ENCODE peak calls at places on chromosomes 4 and X, in seven cellular contexts. O is hepatocyte, C is AG04449, E is HFF-Myc, T is HL-60, P is fibroblast of mammary gland, H is esophagus muscularis mucosa. L is an unnamed sample.

GRCh38 chr4:15659768-15660394 is 4.7 kb upstream of the FBXL5 start:
- DNase-seq in O (peak), C (peak), E (no peak), T (peak), P (peak), H (no peak), L (no peak)

GRCh38 chr4:9921326-9921725 is 100.0 kb downstream of the SLC2A9 start:
- DNase-seq in O (no peak), C (no peak), E (no peak), T (no peak), P (no peak), H (no peak), L (no peak)

GRCh38 chr4:120672558-120673147 is 249.9 kb downstream of the PRDM5 start:
- DNase-seq in O (no peak), C (no peak), E (no peak), T (no peak), P (no peak), H (no peak), L (no peak)

GRCh38 chr4:65943076-65943475 is 272.8 kb upstream of the EPHA5 start:
- DNase-seq in O (peak), C (no peak), E (no peak), T (no peak), P (peak), H (no peak), L (peak)

GRCh38 chr4:1599491-1600210 is 84.5 kb downstream of the FAM53A start:
- DNase-seq in O (no peak), C (no peak), E (no peak), T (no peak), P (no peak), H (no peak), L (no peak)

GRCh38 chr4:76234679-76235044 is 16.9 kb upstream of the FAM47E start:
- DNase-seq in O (no peak), C (no peak), E (no peak), T (no peak), P (no peak), H (no peak), L (no peak)

GRCh38 chr4:119540249-119540648 is 88.4 kb downstream of the PDE5A start:
- DNase-seq in O (no peak), C (no peak), E (no peak), T (no peak), P (no peak), H (no peak), L (no peak)

GRCh38 chr4:157014621-157015591 is 43.3 kb upstream of the PDGFC start:
- DNase-seq in O (peak), C (peak), E (peak), T (no peak), P (peak), H (no peak), L (peak)

GRCh38 chr4:139761461-139761860 is 95.8 kb downstream of the MGST2 start:
- DNase-seq in O (no peak), C (no peak), E (no peak), T (no peak), P (peak), H (no peak), L (peak)

GRCh38 chr4:147831452-147832192 is 99.7 kb downstream of the ARHGAP10 start:
- DNase-seq in O (peak), C (peak), E (peak), T (peak), P (peak), H (no peak), L (peak)

GRCh38 chr4:180169966-180170365 is 2073.2 kb upstream of the TENM3 start:
- DNase-seq in O (no peak), C (no peak), E (no peak), T (no peak), P (no peak), H (no peak), L (no peak)

GRCh38 chrX:118352566-118352965 is 6.7 kb downstream of the WDR44 start:
- DNase-seq in O (no peak), C (no peak), E (no peak), T (no peak), P (no peak), H (no peak), L (no peak)

GRCh38 chrX:41265615-41266014 is 68.3 kb upstream of the DDX3X start:
- DNase-seq in O (no peak), C (no peak), E (no peak), T (peak), P (peak), H (no peak), L (peak)

GRCh38 chrX:48938721-48939416 is 18.5 kb downstream of the OTUD5 start:
- DNase-seq in O (no peak), C (no peak), E (no peak), T (no peak), P (no peak), H (no peak), L (no peak)

GRCh38 chr4:67879486-67879885 is 4.3 kb downstream of the TMPRSS11D start:
- DNase-seq in O (no peak), C (no peak), E (no peak), T (peak), P (no peak), H (no peak), L (no peak)

GRCh38 chr4:2932951-2933565 is 30.1 kb downstream of the NOP14 start:
- DNase-seq in O (no peak), C (no peak), E (no peak), T (peak), P (no peak), H (no peak), L (no peak)

GRCh38 chr4:110165382-110166285 is 32.8 kb downstream of the ELOVL6 start:
- DNase-seq in O (peak), C (no peak), E (peak), T (no peak), P (peak), H (no peak), L (peak)

GRCh38 chr4:10069065-10069626 is 47.5 kb downstream of the WDR1 start:
- DNase-seq in O (no peak), C (no peak), E (no peak), T (no peak), P (no peak), H (no peak), L (no peak)

GRCh38 chrX:129823115-129823514 is 20.6 kb downstream of the ZDHHC9 start:
- DNase-seq in O (peak), C (no peak), E (no peak), T (peak), P (peak), H (no peak), L (no peak)

GRCh38 chr4:10104211-10104990 is 12.2 kb downstream of the WDR1 start:
- DNase-seq in O (no peak), C (no peak), E (no peak), T (no peak), P (no peak), H (no peak), L (no peak)

GRCh38 chrX:72358313-72358712 is 52.6 kb upstream of the CITED1 start:
- DNase-seq in O (no peak), C (no peak), E (no peak), T (no peak), P (peak), H (no peak), L (peak)

GRCh38 chr4:173005912-173006633 is 162.5 kb upstream of the GALNT7 start:
- DNase-seq in O (no peak), C (no peak), E (no peak), T (no peak), P (no peak), H (no peak), L (no peak)

GRCh38 chrX:108732630-108733321 is 3.6 kb downstream of the IRS4 start:
- DNase-seq in O (peak), C (no peak), E (no peak), T (no peak), P (no peak), H (no peak), L (no peak)

GRCh38 chrX:106170318-106170717 is 2.2 kb downstream of the PWWP3B start:
- DNase-seq in O (peak), C (no peak), E (no peak), T (no peak), P (peak), H (no peak), L (no peak)

GRCh38 chr4:125517831-125518230 is 203.1 kb downstream of the FAT4 start:
- DNase-seq in O (no peak), C (no peak), E (no peak), T (no peak), P (no peak), H (no peak), L (no peak)

GRCh38 chrX:131827935-131828334 is 195.2 kb upstream of the STK26 start:
- DNase-seq in O (no peak), C (no peak), E (no peak), T (peak), P (no peak), H (no peak), L (no peak)
- TF ChIP-seq CTCF in O (no peak), C (no peak), E (no peak), T (peak), P (peak), H (no peak), L (peak)

GRCh38 chrX:5458300-5458699 is 770.4 kb downstream of the NLGN4X start:
- DNase-seq in O (peak), C (no peak), E (no peak), T (no peak), P (no peak), H (no peak), L (no peak)
- TF ChIP-seq CTCF in O (peak), C (no peak), E (no peak), T (no peak), P (no peak), H (no peak), L (no peak)

GRCh38 chr4:6910340-6910959 is 824 bp downstream of the TBC1D14 start:
- DNase-seq in O (peak), C (no peak), E (no peak), T (no peak), P (no peak), H (no peak), L (no peak)

GRCh38 chr4:6907658-6908191 is 1.9 kb upstream of the TBC1D14 start:
- DNase-seq in O (peak), C (no peak), E (no peak), T (no peak), P (peak), H (no peak), L (no peak)

GRCh38 chr4:6908397-6909112 is 1.1 kb upstream of the TBC1D14 start:
- DNase-seq in O (no peak), C (no peak), E (no peak), T (no peak), P (peak), H (no peak), L (no peak)

GRCh38 chr4:6909970-6910339 is 329 bp downstream of the TBC1D14 start:
- DNase-seq in O (peak), C (no peak), E (no peak), T (peak), P (no peak), H (no peak), L (no peak)

GRCh38 chr4:6909113-6909969 is at the start of gene TBC1D14:
- DNase-seq in O (peak), C (no peak), E (no peak), T (peak), P (peak), H (peak), L (peak)
- TF ChIP-seq CTCF in O (peak), C (peak), E (peak), T (no peak), P (no peak), H (no peak), L (peak)

DNA sequence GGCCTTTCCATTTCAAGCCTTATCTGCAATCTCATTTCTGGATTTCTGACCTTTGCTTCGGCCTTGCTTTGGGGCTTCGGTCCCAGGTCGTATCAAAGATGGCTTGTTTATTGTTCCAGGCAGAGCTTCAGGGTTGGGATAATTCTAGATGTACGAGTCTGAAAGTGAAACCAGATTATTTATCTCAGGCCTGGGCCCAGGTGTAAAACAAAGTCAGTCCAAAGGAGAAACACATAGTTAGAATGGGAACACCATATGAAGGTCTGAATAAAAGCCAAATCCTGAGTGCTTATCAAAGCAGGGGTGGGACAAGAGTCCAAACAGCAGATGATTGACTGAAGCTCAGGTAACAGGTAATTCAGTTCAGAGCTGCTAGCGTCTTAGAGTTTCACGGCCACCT is 17.1 kb downstream of the PRIMPOL start:
- DNase-seq in O (no peak), C (no peak), E (no peak), T (no peak), P (no peak), H (no peak), L (no peak)
- TF ChIP-seq CTCF in O (no peak), C (no peak), E (no peak), T (no peak), P (no peak), H (no peak), L (no peak)

DNA sequence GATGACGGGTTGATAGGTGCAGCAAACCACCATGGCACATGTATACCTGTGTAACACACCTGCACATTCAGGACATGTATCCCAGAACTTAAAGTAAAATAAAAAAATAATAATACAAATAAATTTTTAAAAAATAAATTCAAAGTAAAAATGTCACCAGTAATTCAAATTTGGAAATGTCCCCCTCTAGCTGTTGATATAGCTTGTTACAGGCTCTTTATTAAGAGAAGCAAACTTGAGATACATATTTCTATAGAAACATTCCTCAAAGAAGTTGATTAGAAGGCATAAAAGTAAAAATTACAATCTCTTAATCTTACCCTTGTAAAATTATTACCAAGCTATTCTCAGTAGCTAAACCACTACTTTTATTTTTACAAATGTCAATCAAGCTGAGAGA is 1397.0 kb downstream of the FAM133A start:
- DNase-seq in O (no peak), C (no peak), E (no peak), T (no peak), P (peak), H (no peak), L (no peak)
- TF ChIP-seq CTCF in O (peak), C (no peak), E (no peak), T (no peak), P (peak), H (no peak), L (peak)

GRCh38 chr4:137278431-137278830 is 253.9 kb downstream of the PCDH18 start:
- DNase-seq in O (no peak), C (no peak), E (no peak), T (no peak), P (peak), H (no peak), L (no peak)

GRCh38 chr4:137283737-137284136 is 248.6 kb downstream of the PCDH18 start:
- DNase-seq in O (peak), C (no peak), E (no peak), T (no peak), P (peak), H (no peak), L (peak)
- TF ChIP-seq CTCF in O (peak), C (peak), E (peak), T (no peak), P (peak), H (no peak), L (peak)

DNA sequence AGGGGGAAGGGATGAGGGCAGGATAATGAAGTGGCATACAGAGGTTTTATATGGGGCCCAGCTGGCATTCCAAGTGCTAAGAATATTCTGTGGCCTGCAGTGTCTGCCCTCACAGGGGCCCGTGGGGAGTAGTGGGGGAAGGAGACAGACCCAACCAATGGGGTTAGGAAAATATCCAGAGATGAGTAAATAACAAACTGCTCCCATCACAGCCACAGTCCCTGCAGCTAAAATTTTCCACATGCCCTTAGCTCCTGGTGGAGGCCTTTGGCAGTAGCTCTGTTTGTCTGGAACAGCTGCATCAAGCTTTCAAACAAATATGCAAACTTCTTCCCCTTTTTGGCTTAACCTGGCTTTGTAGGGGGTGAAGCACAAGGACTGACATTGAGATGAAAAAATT is 3.1 kb downstream of the SRPX2 start:
- DNase-seq in O (peak), C (no peak), E (no peak), T (no peak), P (peak), H (no peak), L (no peak)
- TF ChIP-seq CTCF in O (no peak), C (no peak), E (no peak), T (no peak), P (no peak), H (no peak), L (no peak)

L was measured in HFFc6.